ENCODE peak calls at places on chromosome 13, in five cellular contexts. One of them, this sample, is unnamed.

GRCh38 chr13:59519776-59520175 is 644.0 kb downstream of the DIAPH3 start:
- DNase-seq in NT2/D1: no peak
- DNase-seq in GM12878: no peak
- DNase-seq in HepG2: no peak
- DNase-seq in H1: no peak
- DNase-seq in this sample: no peak

GRCh38 chr13:63107163-63107935 is 1691.7 kb upstream of the PCDH20 start:
- DNase-seq in NT2/D1: no peak
- DNase-seq in GM12878: no peak
- DNase-seq in HepG2: no peak
- DNase-seq in H1: no peak
- DNase-seq in this sample: no peak

GRCh38 chr13:94759120-94759728 is 46.9 kb upstream of the SOX21 start:
- DNase-seq in NT2/D1: no peak
- DNase-seq in GM12878: no peak
- DNase-seq in HepG2: no peak
- DNase-seq in H1: no peak
- DNase-seq in this sample: no peak

GRCh38 chr13:25679154-25679553 is 307.4 kb downstream of the ATP8A2 start:
- DNase-seq in NT2/D1: no peak
- DNase-seq in GM12878: no peak
- DNase-seq in HepG2: no peak
- DNase-seq in H1: no peak
- DNase-seq in this sample: no peak

GRCh38 chr13:58712191-58712590 is 1080.6 kb downstream of the PCDH17 start:
- DNase-seq in NT2/D1: no peak
- DNase-seq in GM12878: no peak
- DNase-seq in HepG2: no peak
- DNase-seq in H1: peak; percentile 68
- DNase-seq in this sample: no peak

GRCh38 chr13:99062593-99062992 is 84.7 kb upstream of the DOCK9 start:
- DNase-seq in NT2/D1: no peak
- DNase-seq in GM12878: no peak
- DNase-seq in HepG2: no peak
- DNase-seq in H1: no peak
- DNase-seq in this sample: no peak

GRCh38 chr13:99542788-99543406 is 41.6 kb downstream of the TM9SF2 start:
- DNase-seq in NT2/D1: no peak
- DNase-seq in GM12878: peak; percentile 92
- DNase-seq in HepG2: no peak
- DNase-seq in H1: no peak
- DNase-seq in this sample: no peak

GRCh38 chr13:76289558-76289957 is 596.6 kb downstream of the KCTD12 start:
- DNase-seq in NT2/D1: no peak
- DNase-seq in GM12878: no peak
- DNase-seq in HepG2: no peak
- DNase-seq in H1: no peak
- DNase-seq in this sample: no peak

GRCh38 chr13:106104281-106104901 is 431.1 kb downstream of the EFNB2 start:
- DNase-seq in NT2/D1: no peak
- DNase-seq in GM12878: no peak
- DNase-seq in HepG2: no peak
- DNase-seq in H1: no peak
- DNase-seq in this sample: no peak

GRCh38 chr13:109840201-109840892 is 54.0 kb upstream of the IRS2 start:
- DNase-seq in NT2/D1: no peak
- DNase-seq in GM12878: no peak
- DNase-seq in HepG2: no peak
- DNase-seq in H1: no peak
- DNase-seq in this sample: no peak

GRCh38 chr13:99796175-99796819 is 175.3 kb downstream of the ZIC5 start:
- DNase-seq in NT2/D1: peak; percentile 79
- DNase-seq in GM12878: no peak
- DNase-seq in HepG2: peak; percentile 29
- DNase-seq in H1: no peak
- DNase-seq in this sample: peak; percentile 36

GRCh38 chr13:58085819-58086218 is 454.3 kb downstream of the PCDH17 start:
- DNase-seq in NT2/D1: no peak
- DNase-seq in GM12878: no peak
- DNase-seq in HepG2: no peak
- DNase-seq in H1: no peak
- DNase-seq in this sample: no peak

GRCh38 chr13:26011996-26012688 is 39.7 kb downstream of the SHISA2 start:
- DNase-seq in NT2/D1: no peak
- DNase-seq in GM12878: no peak
- DNase-seq in HepG2: no peak
- DNase-seq in H1: no peak
- DNase-seq in this sample: no peak

GRCh38 chr13:94455414-94455813 is 24.1 kb downstream of the DCT start:
- DNase-seq in NT2/D1: no peak
- DNase-seq in GM12878: no peak
- DNase-seq in HepG2: no peak
- DNase-seq in H1: no peak
- DNase-seq in this sample: no peak

GRCh38 chr13:33111414-33112110 is 95.3 kb downstream of the KL start:
- DNase-seq in NT2/D1: no peak
- DNase-seq in GM12878: no peak
- DNase-seq in HepG2: peak; percentile 82
- DNase-seq in H1: no peak
- DNase-seq in this sample: no peak

GRCh38 chr13:43865892-43866291 is 13.6 kb downstream of the CCDC122 start:
- DNase-seq in NT2/D1: no peak
- DNase-seq in GM12878: no peak
- DNase-seq in HepG2: no peak
- DNase-seq in H1: no peak
- DNase-seq in this sample: no peak

GRCh38 chr13:51621597-51621996 is 37.3 kb downstream of the WDFY2 start:
- DNase-seq in NT2/D1: no peak
- DNase-seq in GM12878: no peak
- DNase-seq in HepG2: no peak
- DNase-seq in H1: no peak
- DNase-seq in this sample: no peak

GRCh38 chr13:23455401-23456185 is 22.1 kb upstream of the SACS start:
- DNase-seq in NT2/D1: no peak
- DNase-seq in GM12878: no peak
- DNase-seq in HepG2: no peak
- DNase-seq in H1: no peak
- DNase-seq in this sample: no peak

GRCh38 chr13:49560270-49561063 is 24.9 kb downstream of the RCBTB1 start:
- DNase-seq in NT2/D1: no peak
- DNase-seq in GM12878: no peak
- DNase-seq in HepG2: peak; percentile 68
- DNase-seq in H1: no peak
- DNase-seq in this sample: peak; percentile 14

GRCh38 chr13:31172001-31172400 is 10.3 kb upstream of the HSPH1 start:
- DNase-seq in NT2/D1: no peak
- DNase-seq in GM12878: no peak
- DNase-seq in HepG2: no peak
- DNase-seq in H1: no peak
- DNase-seq in this sample: no peak

GRCh38 chr13:75705395-75705794 is 69.3 kb downstream of the LMO7 start:
- DNase-seq in NT2/D1: no peak
- DNase-seq in GM12878: no peak
- DNase-seq in HepG2: no peak
- DNase-seq in H1: no peak
- DNase-seq in this sample: no peak

GRCh38 chr13:30364876-30365275 is 57.4 kb upstream of the UBE2L5 start:
- DNase-seq in NT2/D1: no peak
- DNase-seq in GM12878: no peak
- DNase-seq in HepG2: no peak
- DNase-seq in H1: no peak
- DNase-seq in this sample: no peak

GRCh38 chr13:111216166-111216960 is 101.3 kb downstream of the ARHGEF7 start:
- DNase-seq in NT2/D1: no peak
- DNase-seq in GM12878: no peak
- DNase-seq in HepG2: peak; percentile 29
- DNase-seq in H1: no peak
- DNase-seq in this sample: peak; percentile 17

GRCh38 chr13:41019027-41019487 is at the start of gene ELF1:
- DNase-seq in NT2/D1: no peak
- DNase-seq in GM12878: peak; percentile 88
- DNase-seq in HepG2: peak; percentile 65
- DNase-seq in H1: no peak
- DNase-seq in this sample: peak; percentile 53

GRCh38 chr13:80924596-80924995 is 583.7 kb upstream of the SPRY2 start:
- DNase-seq in NT2/D1: no peak
- DNase-seq in GM12878: no peak
- DNase-seq in HepG2: no peak
- DNase-seq in H1: no peak
- DNase-seq in this sample: no peak

GRCh38 chr13:85512421-85512820 is 286.8 kb downstream of the SLITRK6 start:
- DNase-seq in NT2/D1: no peak
- DNase-seq in GM12878: no peak
- DNase-seq in HepG2: peak; percentile 11
- DNase-seq in H1: no peak
- DNase-seq in this sample: no peak

GRCh38 chr13:74036373-74036772 is 97.8 kb downstream of the KLF12 start:
- DNase-seq in NT2/D1: peak; percentile 43
- DNase-seq in GM12878: no peak
- DNase-seq in HepG2: no peak
- DNase-seq in H1: peak; percentile 27
- DNase-seq in this sample: no peak

GRCh38 chr13:74037762-74038161 is 96.4 kb downstream of the KLF12 start:
- DNase-seq in NT2/D1: no peak
- DNase-seq in GM12878: no peak
- DNase-seq in HepG2: no peak
- DNase-seq in H1: no peak
- DNase-seq in this sample: no peak

GRCh38 chr13:74039154-74039553 is 95.0 kb downstream of the KLF12 start:
- DNase-seq in NT2/D1: no peak
- DNase-seq in GM12878: no peak
- DNase-seq in HepG2: no peak
- DNase-seq in H1: no peak
- DNase-seq in this sample: no peak

GRCh38 chr13:74039667-74040066 is 94.5 kb downstream of the KLF12 start:
- DNase-seq in NT2/D1: no peak
- DNase-seq in GM12878: no peak
- DNase-seq in HepG2: no peak
- DNase-seq in H1: no peak
- DNase-seq in this sample: no peak

DNA sequence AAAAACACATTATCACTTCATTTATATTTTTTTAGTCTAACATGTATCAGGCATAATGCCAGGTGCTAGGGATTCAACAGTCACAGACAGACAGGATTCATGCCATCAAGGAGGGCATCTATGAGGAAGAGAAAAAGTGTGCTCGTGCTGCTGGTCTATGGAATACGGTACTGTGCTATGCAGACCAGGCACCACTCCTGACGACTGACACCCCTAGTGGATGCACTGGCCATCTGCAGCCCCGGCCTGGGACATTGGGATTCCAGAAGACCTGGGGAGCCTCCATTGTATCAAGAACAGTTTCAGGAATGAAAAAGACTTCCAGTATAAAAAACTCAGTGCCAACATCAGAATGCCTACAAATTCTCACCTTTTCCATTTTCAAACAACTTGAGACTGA is 94.0 kb downstream of the KLF12 start:
- DNase-seq in NT2/D1: peak; percentile 65
- DNase-seq in GM12878: no peak
- DNase-seq in HepG2: peak; percentile 49
- DNase-seq in H1: peak; percentile 58
- DNase-seq in this sample: peak; percentile 97
- TF ChIP-seq SUZ12 in NT2/D1: no peak
- TF ChIP-seq SUZ12 in GM12878: no peak
- TF ChIP-seq SUZ12 in HepG2: no peak
- TF ChIP-seq SUZ12 in H1: no peak
- TF ChIP-seq SUZ12 in this sample: no peak

DNA sequence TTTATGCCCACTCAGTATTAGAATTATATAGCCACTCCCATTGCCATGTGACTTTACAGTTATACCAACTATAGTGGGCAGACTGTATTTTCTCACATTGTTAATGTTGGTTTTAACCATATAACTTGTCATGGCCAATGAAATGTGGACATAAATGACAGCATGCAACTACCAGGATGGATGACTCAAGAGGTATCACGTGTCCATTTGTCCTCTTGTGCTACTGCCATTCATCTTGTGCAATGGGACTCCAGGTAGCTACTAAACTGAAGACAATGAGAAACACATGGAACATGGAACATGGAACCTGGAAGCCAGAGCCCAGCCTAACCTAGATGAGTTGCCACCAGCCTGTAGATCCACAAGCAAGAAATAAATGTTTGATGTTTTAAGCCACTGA is 242.7 kb upstream of the IPO5 start:
- DNase-seq in NT2/D1: no peak
- DNase-seq in GM12878: no peak
- DNase-seq in HepG2: no peak
- DNase-seq in H1: no peak
- DNase-seq in this sample: no peak
- TF ChIP-seq SUZ12 in NT2/D1: no peak
- TF ChIP-seq SUZ12 in GM12878: no peak
- TF ChIP-seq SUZ12 in HepG2: no peak
- TF ChIP-seq SUZ12 in H1: no peak
- TF ChIP-seq SUZ12 in this sample: no peak

DNA sequence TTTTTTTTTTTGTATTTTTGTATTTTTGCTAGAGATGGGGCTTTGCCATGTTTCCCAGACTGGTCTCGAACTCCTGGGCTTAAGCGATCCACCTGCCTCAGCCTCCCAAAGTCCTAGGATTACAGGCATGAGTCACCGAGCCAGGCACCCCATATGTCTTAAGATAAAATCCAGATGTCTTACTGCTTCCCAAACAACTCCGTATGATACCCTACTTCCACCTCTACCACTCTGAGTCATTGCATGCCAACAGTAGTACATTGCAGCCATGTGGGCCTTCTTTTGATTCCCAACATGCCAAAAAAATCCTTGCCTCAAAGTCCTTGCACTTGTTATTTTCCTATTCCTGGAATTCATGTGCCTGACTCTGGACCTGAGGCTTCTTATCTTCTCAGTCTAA is 799.2 kb downstream of the GPC5 start:
- DNase-seq in NT2/D1: no peak
- DNase-seq in GM12878: no peak
- DNase-seq in HepG2: no peak
- DNase-seq in H1: no peak
- DNase-seq in this sample: no peak
- TF ChIP-seq SUZ12 in NT2/D1: no peak
- TF ChIP-seq SUZ12 in GM12878: no peak
- TF ChIP-seq SUZ12 in HepG2: no peak
- TF ChIP-seq SUZ12 in H1: no peak
- TF ChIP-seq SUZ12 in this sample: no peak

GRCh38 chr13:45907501-45907900 is 55.9 kb upstream of the SIAH3 start:
- DNase-seq in NT2/D1: no peak
- DNase-seq in GM12878: no peak
- DNase-seq in HepG2: no peak
- DNase-seq in H1: no peak
- DNase-seq in this sample: no peak

GRCh38 chr13:45909089-45909488 is 57.5 kb upstream of the SIAH3 start:
- DNase-seq in NT2/D1: no peak
- DNase-seq in GM12878: no peak
- DNase-seq in HepG2: no peak
- DNase-seq in H1: no peak
- DNase-seq in this sample: no peak

GRCh38 chr13:45909724-45910123 is 58.2 kb upstream of the SIAH3 start:
- DNase-seq in NT2/D1: no peak
- DNase-seq in GM12878: no peak
- DNase-seq in HepG2: no peak
- DNase-seq in H1: no peak
- DNase-seq in this sample: no peak
- TF ChIP-seq SUZ12 in NT2/D1: no peak
- TF ChIP-seq SUZ12 in GM12878: no peak
- TF ChIP-seq SUZ12 in HepG2: no peak
- TF ChIP-seq SUZ12 in H1: no peak
- TF ChIP-seq SUZ12 in this sample: no peak